ENCODE peak calls at places on chromosomes 11 and 22, in ten cellular contexts. F, Y, N, O, X, D, C, K, B and L are unnamed samples. For H3K27me3, the result is how much of the 10 kb centered on the place peaks cover.

GRCh38 chr11:124600924-124601323 is 10.3 kb upstream of the PANX3 start:
- DNase-seq in F (no peak), Y (no peak), N (no peak), O (no peak), X (no peak), D (no peak), C (no peak), K (no peak), B (no peak), L (no peak)

GRCh38 chr22:23225337-23225723 is 45.0 kb downstream of the BCR start:
- DNase-seq in F (no peak), Y (no peak), N (no peak), O (peak), X (no peak), D (no peak), C (no peak), K (no peak), B (peak), L (no peak)

GRCh38 chr11:76916712-76917111 is 56.0 kb downstream of the ACER3 start:
- DNase-seq in F (no peak), Y (no peak), N (no peak), O (no peak), X (no peak), D (no peak), C (peak), K (no peak), B (no peak), L (no peak)

GRCh38 chr11:60482361-60482760 is 10.2 kb upstream of the MS4A12 start:
- DNase-seq in F (no peak), Y (no peak), N (no peak), O (no peak), X (no peak), D (no peak), C (no peak), K (no peak), B (no peak), L (no peak)

GRCh38 chr11:28490763-28491382 is 382.7 kb downstream of the METTL15 start:
- DNase-seq in F (no peak), Y (no peak), N (no peak), O (no peak), X (no peak), D (no peak), C (no peak), K (no peak), B (no peak), L (no peak)

GRCh38 chr11:87315229-87315628 is 277.5 kb downstream of the TMEM135 start:
- DNase-seq in F (no peak), Y (no peak), N (no peak), O (no peak), X (no peak), D (no peak), C (no peak), K (no peak), B (no peak), L (no peak)

GRCh38 chr11:94636388-94636787 is 69.2 kb downstream of the PIWIL4 start:
- DNase-seq in F (no peak), Y (no peak), N (no peak), O (no peak), X (no peak), D (no peak), C (no peak), K (no peak), B (no peak), L (peak)

GRCh38 chr11:75635009-75635909 is 33.6 kb downstream of the MAP6 start:
- DNase-seq in F (peak), Y (no peak), N (no peak), O (no peak), X (no peak), D (no peak), C (no peak), K (no peak), B (no peak), L (peak)

GRCh38 chr22:20141186-20142077 is 9.4 kb downstream of the CCDC188 start:
- DNase-seq in F (no peak), Y (no peak), N (no peak), O (no peak), X (no peak), D (no peak), C (no peak), K (no peak), B (no peak), L (no peak)

GRCh38 chr11:33778682-33779081 is 4.4 kb upstream of the FBXO3 start:
- DNase-seq in F (no peak), Y (no peak), N (no peak), O (no peak), X (no peak), D (no peak), C (no peak), K (no peak), B (no peak), L (no peak)

GRCh38 chr11:112785104-112785503 is 176.1 kb upstream of the NCAM1 start:
- DNase-seq in F (no peak), Y (no peak), N (peak), O (no peak), X (no peak), D (no peak), C (no peak), K (no peak), B (no peak), L (no peak)

GRCh38 chr11:113114452-113115027 is 153.3 kb downstream of the NCAM1 start:
- DNase-seq in F (peak), Y (peak), N (peak), O (no peak), X (no peak), D (peak), C (peak), K (no peak), B (no peak), L (no peak)

GRCh38 chr11:49432242-49432848 is 223.9 kb upstream of the FOLH1 start:
- DNase-seq in F (no peak), Y (no peak), N (no peak), O (no peak), X (no peak), D (no peak), C (no peak), K (no peak), B (no peak), L (no peak)

GRCh38 chr11:32172771-32173170 is 81.9 kb downstream of the RCN1 start:
- DNase-seq in F (no peak), Y (no peak), N (no peak), O (no peak), X (no peak), D (no peak), C (no peak), K (no peak), B (no peak), L (no peak)

GRCh38 chr11:64534391-64534801 is 56.6 kb upstream of the SLC22A12 start:
- DNase-seq in F (no peak), Y (no peak), N (no peak), O (no peak), X (no peak), D (no peak), C (no peak), K (no peak), B (peak), L (no peak)

DNA sequence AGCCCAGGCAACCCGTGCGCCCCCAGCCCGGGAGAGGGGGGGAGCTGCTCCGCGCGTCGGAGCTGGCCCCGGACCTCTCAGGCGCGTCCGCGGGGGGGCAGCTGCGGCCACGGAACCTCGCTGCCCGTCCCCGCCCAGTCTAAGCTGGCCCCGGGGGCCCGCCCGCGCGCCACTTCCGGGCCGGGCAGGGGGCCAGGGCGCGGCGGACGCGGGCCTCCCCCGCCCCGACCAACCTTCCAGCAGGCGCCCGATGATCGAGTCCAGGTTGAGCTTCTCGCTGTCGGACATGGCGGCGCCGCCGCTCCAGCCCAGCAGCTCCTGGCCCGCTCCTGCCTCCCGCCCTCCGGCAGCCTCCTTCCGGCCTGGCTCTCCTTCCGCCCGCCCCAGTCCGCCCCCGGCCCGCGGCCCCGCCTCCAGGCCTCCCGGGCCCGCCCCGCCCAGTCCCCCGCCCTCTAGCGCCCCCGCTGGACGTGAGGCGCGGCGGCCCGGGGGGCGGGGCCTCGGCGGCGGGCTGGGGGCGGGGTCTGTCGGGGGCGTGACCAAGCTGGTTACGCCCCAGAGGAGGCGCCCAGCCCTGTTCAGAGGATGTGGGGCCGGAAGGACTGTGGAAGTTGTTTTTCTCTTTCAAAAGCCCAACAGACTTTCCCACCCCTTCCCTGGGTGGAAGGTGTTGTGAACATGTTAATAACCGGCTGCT is at the start of gene PPP1CA:
- DNase-seq in F (peak), Y (peak), N (peak), O (peak), X (peak), D (peak), C (peak), K (peak), B (peak), L (peak)
- TF ChIP-seq POLR2A in F (no peak), Y (peak), N (no peak), O (peak), X (peak), D (peak), C (peak), K (no peak), B (no peak), L (no peak)

GRCh38 chr11:134486106-134486505 is 74.1 kb upstream of the B3GAT1 start:
- DNase-seq in F (no peak), Y (no peak), N (no peak), O (no peak), X (no peak), D (no peak), C (no peak), K (peak), B (no peak), L (no peak)

GRCh38 chr11:134486704-134487103 is 74.7 kb upstream of the B3GAT1 start:
- DNase-seq in F (no peak), Y (no peak), N (no peak), O (no peak), X (no peak), D (no peak), C (no peak), K (peak), B (no peak), L (no peak)

GRCh38 chr11:134483291-134483690 is 71.2 kb upstream of the B3GAT1 start:
- DNase-seq in F (no peak), Y (no peak), N (no peak), O (peak), X (no peak), D (no peak), C (no peak), K (peak), B (no peak), L (no peak)

GRCh38 chr11:134483857-134484256 is 71.8 kb upstream of the B3GAT1 start:
- DNase-seq in F (no peak), Y (no peak), N (no peak), O (no peak), X (no peak), D (no peak), C (no peak), K (peak), B (no peak), L (no peak)

DNA sequence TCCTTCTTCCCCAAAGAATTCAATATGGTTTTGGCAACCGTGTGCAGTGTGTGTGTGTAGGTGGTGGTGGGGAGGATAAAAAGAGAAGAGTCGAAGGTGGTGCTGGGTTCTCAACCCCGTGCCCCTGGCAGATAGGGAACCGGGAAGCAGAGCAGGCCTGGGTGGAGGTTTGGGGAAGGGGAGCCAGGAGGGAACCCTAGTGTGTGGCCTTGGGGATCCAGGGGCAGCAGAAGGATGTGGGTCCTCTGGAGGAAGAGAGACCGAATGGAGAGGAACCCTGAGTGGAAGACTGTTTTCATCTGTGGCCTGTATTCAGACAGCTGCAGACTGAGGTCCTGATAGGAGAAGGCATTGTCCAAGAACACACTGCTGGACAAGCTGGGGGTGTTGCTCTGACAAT is 73.3 kb upstream of the B3GAT1 start:
- DNase-seq in F (no peak), Y (no peak), N (no peak), O (no peak), X (no peak), D (no peak), C (no peak), K (peak), B (no peak), L (no peak)
- H3K27me3 ChIP-seq in F (under half), Y (under half), N (under half), O (under half), X (under half), D (under half), C (under half), K (under half), B (under half), L (under half)

GRCh38 chr22:32103648-32104326 is 55.3 kb downstream of the C22orf42 start:
- DNase-seq in F (no peak), Y (no peak), N (no peak), O (no peak), X (peak), D (no peak), C (no peak), K (no peak), B (no peak), L (peak)
- TF ChIP-seq POLR2AphosphoS5 in F (no peak), Y (no peak), N (no peak), O (no peak), X (no peak), D (no peak), C (no peak), K (no peak), B (no peak), L (no peak)

GRCh38 chr11:35364101-35364780 is 55.1 kb downstream of the SLC1A2 start:
- DNase-seq in F (peak), Y (peak), N (peak), O (no peak), X (peak), D (no peak), C (no peak), K (peak), B (no peak), L (peak)

GRCh38 chr11:35365961-35366360 is 53.4 kb downstream of the SLC1A2 start:
- DNase-seq in F (no peak), Y (no peak), N (no peak), O (no peak), X (no peak), D (no peak), C (no peak), K (no peak), B (no peak), L (no peak)

GRCh38 chr11:35365395-35365794 is 54.0 kb downstream of the SLC1A2 start:
- DNase-seq in F (no peak), Y (no peak), N (no peak), O (no peak), X (no peak), D (no peak), C (no peak), K (no peak), B (no peak), L (no peak)

GRCh38 chr11:35362571-35362980 is 56.8 kb downstream of the SLC1A2 start:
- DNase-seq in F (no peak), Y (no peak), N (no peak), O (no peak), X (no peak), D (no peak), C (no peak), K (no peak), B (no peak), L (no peak)

DNA sequence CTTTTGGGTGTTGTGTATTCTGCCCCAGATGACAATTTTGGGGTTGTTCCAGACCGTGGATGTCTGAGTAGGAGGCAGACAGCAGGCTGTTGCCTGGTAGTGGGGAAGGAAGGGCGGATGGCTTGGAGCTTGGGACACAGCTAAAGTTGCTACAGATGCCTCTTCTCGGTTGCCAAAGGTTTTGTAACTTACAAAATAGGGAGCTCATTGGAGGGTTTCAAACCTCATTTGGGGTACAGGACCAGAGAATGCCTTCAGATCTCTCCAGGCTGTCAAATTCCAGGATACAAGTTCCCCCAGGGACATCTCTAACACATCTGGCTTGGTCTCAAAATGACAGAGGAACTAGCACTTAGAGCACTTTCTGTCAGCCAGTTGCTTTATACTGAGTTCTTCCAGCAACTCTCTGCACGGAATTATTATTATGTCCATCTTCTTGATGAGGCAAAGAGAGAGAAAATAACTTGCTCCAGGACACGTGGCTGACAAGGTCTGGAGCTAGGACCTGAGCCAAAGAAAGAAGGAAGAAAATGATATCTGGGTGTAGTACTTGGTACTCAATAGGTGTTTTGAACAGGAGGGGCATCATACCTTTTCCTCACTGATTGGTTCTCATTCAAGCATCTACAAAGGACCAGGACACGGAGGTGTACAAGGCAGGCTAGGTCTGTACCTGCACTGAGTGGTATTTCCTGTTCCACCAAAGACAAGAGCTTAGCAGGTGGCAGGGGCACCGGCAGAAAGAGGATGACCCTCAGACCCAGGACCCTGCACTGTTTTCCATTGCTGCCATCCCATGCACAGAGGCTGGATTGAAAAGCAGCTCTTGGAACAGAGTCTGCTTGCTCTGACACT is 55.9 kb downstream of the SLC1A2 start:
- DNase-seq in F (peak), Y (no peak), N (peak), O (no peak), X (no peak), D (no peak), C (no peak), K (peak), B (no peak), L (no peak)
- TF ChIP-seq POLR2A in F (no peak), Y (no peak), N (no peak), O (no peak), X (no peak), D (no peak), C (no peak), K (no peak), B (no peak), L (no peak)

GRCh38 chr11:1638344-1638743 is 8.8 kb downstream of the KRTAP5-5 start:
- DNase-seq in F (peak), Y (no peak), N (no peak), O (no peak), X (no peak), D (no peak), C (no peak), K (no peak), B (no peak), L (no peak)
- H3K27me3 ChIP-seq in F (under half), Y (under half), N (under half), O (under half), X (under half), D (under half), C (half or more), K (half or more), B (under half), L (under half)

GRCh38 chr11:17735823-17736772 is 1.5 kb downstream of the KCNC1 start:
- DNase-seq in F (peak), Y (no peak), N (no peak), O (no peak), X (no peak), D (no peak), C (no peak), K (peak), B (peak), L (no peak)
- TF ChIP-seq POLR2AphosphoS5 in F (no peak), Y (no peak), N (no peak), O (no peak), X (no peak), D (no peak), C (no peak), K (no peak), B (no peak), L (no peak)

GRCh38 chr22:31628969-31629723 is 32.9 kb downstream of the PISD start:
- DNase-seq in F (no peak), Y (no peak), N (no peak), O (peak), X (no peak), D (no peak), C (no peak), K (no peak), B (peak), L (no peak)
- TF ChIP-seq POLR2A in F (no peak), Y (no peak), N (no peak), O (no peak), X (no peak), D (no peak), C (no peak), K (no peak), B (no peak), L (no peak)